ENCODE peak calls at places on chromosomes 13 and 19, in eight cellular contexts. C is CD8-positive, alpha-beta memory T cell; P is adrenal gland; R is CD8-positive, alpha-beta T cell; J is mammary epithelial cell; U is cardiac muscle cell; Z is CD4-positive, CD25-positive, alpha-beta regulatory T cell; E is HAP-1. V is an unnamed sample. For H3K4me1, the result is how much of the 10 kb centered on the place peaks cover.

GRCh38 chr19:15815306-15815705 is at the start of gene OR10H1:
- DNase-seq in C (no peak), P (no peak), R (no peak), J (peak), U (no peak), Z (no peak), E (no peak), V (no peak)

GRCh38 chr19:55119053-55119452 is 1.6 kb upstream of the PPP1R12C start:
- DNase-seq in C (no peak), P (no peak), R (no peak), J (no peak), U (no peak), Z (peak), E (no peak), V (no peak)

GRCh38 chr13:56886398-56886797 is 254.3 kb upstream of the PRR20A start:
- DNase-seq in C (no peak), P (no peak), R (no peak), J (no peak), U (no peak), Z (no peak), E (no peak), V (no peak)

GRCh38 chr13:70170689-70171088 is 62.4 kb upstream of the KLHL1 start:
- DNase-seq in C (no peak), P (no peak), R (no peak), J (no peak), U (no peak), Z (no peak), E (no peak), V (no peak)

GRCh38 chr13:75153386-75153785 is 328.6 kb downstream of the TBC1D4 start:
- DNase-seq in C (no peak), P (no peak), R (no peak), J (no peak), U (no peak), Z (no peak), E (no peak), V (no peak)

GRCh38 chr19:50994129-50994528 is 7.3 kb downstream of the KLK8 start:
- DNase-seq in C (no peak), P (no peak), R (no peak), J (peak), U (no peak), Z (no peak), E (no peak), V (no peak)

GRCh38 chr13:31930901-31931522 is 100.6 kb upstream of the FRY start:
- DNase-seq in C (no peak), P (no peak), R (no peak), J (no peak), U (no peak), Z (peak), E (no peak), V (no peak)

GRCh38 chr19:17680235-17680722 is 7.9 kb downstream of the UNC13A start:
- DNase-seq in C (no peak), P (peak), R (no peak), J (peak), U (peak), Z (peak), E (no peak), V (peak)

GRCh38 chr19:15468675-15469512 is 4.5 kb upstream of the RASAL3 start:
- DNase-seq in C (no peak), P (no peak), R (no peak), J (no peak), U (no peak), Z (no peak), E (no peak), V (no peak)

GRCh38 chr13:77422724-77423123 is 95.8 kb upstream of the MYCBP2 start:
- DNase-seq in C (no peak), P (no peak), R (no peak), J (no peak), U (no peak), Z (no peak), E (no peak), V (no peak)

GRCh38 chr13:27131202-27131623 is 40.4 kb downstream of the USP12 start:
- DNase-seq in C (peak), P (no peak), R (no peak), J (peak), U (no peak), Z (peak), E (no peak), V (no peak)

GRCh38 chr19:3250675-3251074 is 26.2 kb downstream of the CELF5 start:
- DNase-seq in C (peak), P (no peak), R (no peak), J (no peak), U (no peak), Z (peak), E (peak), V (peak)

GRCh38 chr13:33090755-33091454 is 74.7 kb downstream of the KL start:
- DNase-seq in C (no peak), P (no peak), R (no peak), J (no peak), U (no peak), Z (no peak), E (no peak), V (no peak)

GRCh38 chr13:58855283-58855682 is 1223.7 kb downstream of the PCDH17 start:
- DNase-seq in C (no peak), P (no peak), R (no peak), J (no peak), U (no peak), Z (no peak), E (no peak), V (no peak)

GRCh38 chr19:48815870-48816501 is 5.2 kb upstream of the BCAT2 start:
- DNase-seq in C (no peak), P (peak), R (no peak), J (peak), U (peak), Z (peak), E (no peak), V (no peak)

GRCh38 chr13:85665286-85665685 is 133.9 kb downstream of the SLITRK6 start:
- DNase-seq in C (no peak), P (no peak), R (no peak), J (peak), U (no peak), Z (no peak), E (no peak), V (no peak)

GRCh38 chr13:30002577-30002976 is 152.2 kb upstream of the UBL3 start:
- DNase-seq in C (no peak), P (no peak), R (no peak), J (peak), U (no peak), Z (no peak), E (no peak), V (no peak)

GRCh38 chr13:71852082-71852481 is 14.9 kb downstream of the DACH1 start:
- DNase-seq in C (no peak), P (no peak), R (no peak), J (no peak), U (no peak), Z (no peak), E (peak), V (no peak)

GRCh38 chr19:45569619-45570421 is 14.8 kb downstream of the OPA3 start:
- DNase-seq in C (peak), P (peak), R (peak), J (no peak), U (peak), Z (peak), E (peak), V (peak)

GRCh38 chr19:18072335-18072734 is 14.4 kb downstream of the IL12RB1 start:
- DNase-seq in C (no peak), P (no peak), R (no peak), J (no peak), U (no peak), Z (no peak), E (no peak), V (no peak)

GRCh38 chr13:29771247-29771646 is 79.2 kb downstream of the UBL3 start:
- DNase-seq in C (peak), P (no peak), R (no peak), J (peak), U (peak), Z (peak), E (no peak), V (no peak)

GRCh38 chr19:57583521-57584416 is at the start of gene ZIK1:
- DNase-seq in C (peak), P (peak), R (peak), J (peak), U (peak), Z (peak), E (no peak), V (peak)

GRCh38 chr19:57355916-57356315 is 4.8 kb downstream of the ZNF304 start:
- DNase-seq in C (no peak), P (no peak), R (no peak), J (no peak), U (no peak), Z (no peak), E (no peak), V (no peak)

GRCh38 chr19:10637894-10638293 is 12.5 kb downstream of the SLC44A2 start:
- DNase-seq in C (no peak), P (no peak), R (no peak), J (no peak), U (no peak), Z (no peak), E (no peak), V (peak)
- H3K4me1 ChIP-seq in C (under half), P (under half), R (under half), J (under half), U (under half), Z (under half), E (under half), V (under half)

GRCh38 chr13:102693781-102694180 is 1.1 kb downstream of the METTL21C start:
- DNase-seq in C (no peak), P (no peak), R (no peak), J (no peak), U (no peak), Z (no peak), E (no peak), V (no peak)
- H3K4me3 ChIP-seq in C (no peak), P (no peak), R (no peak), J (no peak), U (no peak), Z (no peak), E (no peak), V (no peak)

GRCh38 chr13:43071824-43072223 is 48.4 kb downstream of the DNAJC15 start:
- DNase-seq in C (no peak), P (no peak), R (no peak), J (no peak), U (no peak), Z (no peak), E (peak), V (no peak)
- H3K4me1 ChIP-seq in C (under half), P (under half), R (under half), J (under half), U (under half), Z (under half), E (under half), V (under half)

GRCh38 chr19:11481777-11482383 is 1.0 kb upstream of the ELAVL3 start:
- DNase-seq in C (peak), P (peak), R (peak), J (peak), U (peak), Z (peak), E (peak), V (peak)
- H3K4me3 ChIP-seq in C (peak), P (peak), R (peak), J (peak), U (peak), Z (no peak), E (peak), V (peak)

GRCh38 chr13:111181977-111182376 is 66.9 kb downstream of the ARHGEF7 start:
- DNase-seq in C (no peak), P (no peak), R (no peak), J (no peak), U (no peak), Z (no peak), E (no peak), V (no peak)

GRCh38 chr13:111183959-111184684 is 69.0 kb downstream of the ARHGEF7 start:
- DNase-seq in C (peak), P (no peak), R (no peak), J (no peak), U (no peak), Z (peak), E (no peak), V (peak)

GRCh38 chr13:111184685-111185401 is 69.7 kb downstream of the ARHGEF7 start:
- DNase-seq in C (peak), P (no peak), R (no peak), J (no peak), U (no peak), Z (peak), E (no peak), V (no peak)

GRCh38 chr13:111179908-111180756 is 65.0 kb downstream of the ARHGEF7 start:
- DNase-seq in C (peak), P (no peak), R (no peak), J (no peak), U (no peak), Z (peak), E (no peak), V (no peak)

DNA sequence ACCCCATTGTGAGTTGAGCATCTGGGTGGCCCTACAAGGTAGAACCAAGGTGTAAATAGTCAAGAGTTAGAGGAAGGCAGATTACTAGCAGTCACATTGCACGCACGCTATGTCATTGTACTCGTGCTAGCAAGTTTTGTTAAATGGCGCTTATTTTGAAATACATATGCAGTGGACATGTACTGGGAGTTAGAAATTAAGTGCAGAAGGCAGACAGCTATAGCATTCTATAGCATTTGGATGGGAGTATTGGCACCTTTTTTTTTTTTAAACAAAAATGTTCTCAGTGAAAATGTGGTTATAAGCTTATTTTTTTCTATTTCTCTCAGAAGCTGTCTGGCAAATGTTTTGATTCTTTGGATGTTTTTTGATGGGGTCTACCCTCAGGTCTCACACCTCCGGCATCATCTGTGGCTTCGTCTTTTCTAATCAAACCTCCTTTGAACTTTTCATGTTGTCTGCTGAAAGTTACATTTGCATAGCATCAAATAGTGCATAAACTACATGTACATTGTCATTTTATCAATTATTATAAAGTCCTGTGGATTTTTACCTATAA is 68.1 kb downstream of the ARHGEF7 start:
- DNase-seq in C (peak), P (no peak), R (no peak), J (no peak), U (no peak), Z (no peak), E (no peak), V (no peak)
- H3K4me1 ChIP-seq in C (half or more), P (under half), R (half or more), J (under half), U (under half), Z (half or more), E (under half), V (under half)

DNA sequence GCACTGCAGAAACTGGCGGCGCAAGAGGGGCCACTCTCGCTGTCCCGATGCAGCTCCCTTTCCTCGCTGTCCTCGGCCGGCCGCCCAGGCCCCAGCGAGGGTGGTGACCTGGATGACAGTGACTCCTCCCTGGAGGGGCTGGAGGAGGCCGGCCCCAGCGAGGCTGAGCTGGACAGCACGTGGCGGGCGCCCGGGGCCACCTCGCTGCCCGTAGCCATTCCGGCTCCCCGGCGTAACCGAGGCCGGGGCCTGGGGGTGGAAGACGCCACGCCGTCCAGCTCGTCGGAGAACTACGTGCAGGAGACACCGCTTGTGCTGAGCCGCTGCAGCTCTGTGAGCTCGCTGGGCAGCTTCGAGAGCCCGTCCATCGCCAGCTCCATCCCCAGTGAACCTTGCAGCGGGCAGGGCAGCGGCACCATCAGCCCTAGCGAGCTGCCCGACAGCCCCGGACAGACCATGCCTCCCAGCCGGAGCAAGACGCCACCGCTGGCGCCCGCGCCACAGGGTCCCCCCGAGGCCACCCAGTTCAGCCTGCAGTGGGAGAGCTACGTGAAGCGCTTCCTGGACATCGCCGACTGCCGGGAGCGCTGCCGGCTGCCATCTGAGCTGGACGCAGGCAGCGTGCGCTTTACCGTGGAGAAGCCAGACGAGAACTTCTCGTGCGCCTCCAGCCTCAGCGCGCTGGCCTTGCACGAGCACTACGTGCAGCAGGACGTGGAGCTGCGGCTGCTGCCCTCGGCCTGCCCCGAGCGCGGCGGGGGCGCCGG is 12.4 kb downstream of the C19orf25 start:
- DNase-seq in C (no peak), P (no peak), R (no peak), J (no peak), U (peak), Z (no peak), E (no peak), V (peak)
- H3K4me3 ChIP-seq in C (no peak), P (no peak), R (no peak), J (no peak), U (no peak), Z (no peak), E (no peak), V (no peak)

V was measured in right cardiac atrium.